ENCODE peak calls at places on chromosomes 4 and X, in nine cellular contexts. One of them, this sample, is unnamed.

GRCh38 chr4:5812506-5813229 is 80.2 kb downstream of the CRMP1 start:
- DNase-seq in NCI-H1436: peak; percentile 8
- DNase-seq in right cardiac atrium: no peak
- DNase-seq in AG08396: peak; percentile 79
- DNase-seq in activated gamma-delta T cell treated with anti-CD3 and anti-CD28 coated beads, Interleukin-2, amount 50 U/mL, for 16 hours: no peak
- DNase-seq in GM13976: peak; percentile 76
- DNase-seq in T1000: no peak
- DNase-seq in skeletal muscle cell: peak; percentile 23
- DNase-seq in activated CD4-positive, alpha-beta T cell treated with anti-CD3 and anti-CD28 coated beads, Interleukin-2, amount 50 U/mL, for 24 hours: peak; percentile 13
- DNase-seq in this sample: no peak

GRCh38 chr4:159446266-159446976 is 343.5 kb downstream of the RAPGEF2 start:
- DNase-seq in NCI-H1436: peak; percentile 46
- DNase-seq in right cardiac atrium: peak; percentile 54
- DNase-seq in AG08396: peak; percentile 64
- DNase-seq in activated gamma-delta T cell treated with anti-CD3 and anti-CD28 coated beads, Interleukin-2, amount 50 U/mL, for 16 hours: no peak
- DNase-seq in GM13976: peak; percentile 50
- DNase-seq in T1000: peak; percentile 10
- DNase-seq in skeletal muscle cell: peak; percentile 54
- DNase-seq in activated CD4-positive, alpha-beta T cell treated with anti-CD3 and anti-CD28 coated beads, Interleukin-2, amount 50 U/mL, for 24 hours: peak; percentile 6
- DNase-seq in this sample: peak; percentile 44

GRCh38 chrX:78123190-78123589 is 16.3 kb downstream of the TAF9B start:
- DNase-seq in NCI-H1436: no peak
- DNase-seq in right cardiac atrium: no peak
- DNase-seq in AG08396: peak; percentile 13
- DNase-seq in activated gamma-delta T cell treated with anti-CD3 and anti-CD28 coated beads, Interleukin-2, amount 50 U/mL, for 16 hours: peak; percentile 17
- DNase-seq in GM13976: no peak
- DNase-seq in T1000: no peak
- DNase-seq in skeletal muscle cell: no peak
- DNase-seq in activated CD4-positive, alpha-beta T cell treated with anti-CD3 and anti-CD28 coated beads, Interleukin-2, amount 50 U/mL, for 24 hours: no peak
- DNase-seq in this sample: no peak

GRCh38 chr4:182143822-182144620 is 99.2 kb upstream of the TENM3 start:
- DNase-seq in NCI-H1436: peak; percentile 40
- DNase-seq in right cardiac atrium: peak; percentile 47
- DNase-seq in AG08396: peak; percentile 37
- DNase-seq in activated gamma-delta T cell treated with anti-CD3 and anti-CD28 coated beads, Interleukin-2, amount 50 U/mL, for 16 hours: no peak
- DNase-seq in GM13976: peak; percentile 53
- DNase-seq in T1000: peak; percentile 32
- DNase-seq in skeletal muscle cell: peak; percentile 65
- DNase-seq in activated CD4-positive, alpha-beta T cell treated with anti-CD3 and anti-CD28 coated beads, Interleukin-2, amount 50 U/mL, for 24 hours: no peak
- DNase-seq in this sample: peak; percentile 29

GRCh38 chrX:23559975-23560374 is 107.3 kb upstream of the PRDX4 start:
- DNase-seq in NCI-H1436: no peak
- DNase-seq in right cardiac atrium: no peak
- DNase-seq in AG08396: no peak
- DNase-seq in activated gamma-delta T cell treated with anti-CD3 and anti-CD28 coated beads, Interleukin-2, amount 50 U/mL, for 16 hours: no peak
- DNase-seq in GM13976: no peak
- DNase-seq in T1000: no peak
- DNase-seq in skeletal muscle cell: no peak
- DNase-seq in activated CD4-positive, alpha-beta T cell treated with anti-CD3 and anti-CD28 coated beads, Interleukin-2, amount 50 U/mL, for 24 hours: no peak
- DNase-seq in this sample: no peak

GRCh38 chr4:62288803-62289541 is 1088.8 kb downstream of the ADGRL3 start:
- DNase-seq in NCI-H1436: no peak
- DNase-seq in right cardiac atrium: no peak
- DNase-seq in AG08396: no peak
- DNase-seq in activated gamma-delta T cell treated with anti-CD3 and anti-CD28 coated beads, Interleukin-2, amount 50 U/mL, for 16 hours: no peak
- DNase-seq in GM13976: no peak
- DNase-seq in T1000: no peak
- DNase-seq in skeletal muscle cell: no peak
- DNase-seq in activated CD4-positive, alpha-beta T cell treated with anti-CD3 and anti-CD28 coated beads, Interleukin-2, amount 50 U/mL, for 24 hours: no peak
- DNase-seq in this sample: no peak

GRCh38 chrX:47030339-47030738 is 47.9 kb upstream of the RGN start:
- DNase-seq in NCI-H1436: peak; percentile 44
- DNase-seq in right cardiac atrium: no peak
- DNase-seq in AG08396: peak; percentile 37
- DNase-seq in activated gamma-delta T cell treated with anti-CD3 and anti-CD28 coated beads, Interleukin-2, amount 50 U/mL, for 16 hours: no peak
- DNase-seq in GM13976: peak; percentile 39
- DNase-seq in T1000: no peak
- DNase-seq in skeletal muscle cell: peak; percentile 10
- DNase-seq in activated CD4-positive, alpha-beta T cell treated with anti-CD3 and anti-CD28 coated beads, Interleukin-2, amount 50 U/mL, for 24 hours: peak; percentile 5
- DNase-seq in this sample: no peak

GRCh38 chr4:53128959-53129358 is 236.9 kb downstream of the SCFD2 start:
- DNase-seq in NCI-H1436: no peak
- DNase-seq in right cardiac atrium: peak; percentile 80
- DNase-seq in AG08396: no peak
- DNase-seq in activated gamma-delta T cell treated with anti-CD3 and anti-CD28 coated beads, Interleukin-2, amount 50 U/mL, for 16 hours: no peak
- DNase-seq in GM13976: no peak
- DNase-seq in T1000: no peak
- DNase-seq in skeletal muscle cell: no peak
- DNase-seq in activated CD4-positive, alpha-beta T cell treated with anti-CD3 and anti-CD28 coated beads, Interleukin-2, amount 50 U/mL, for 24 hours: no peak
- DNase-seq in this sample: peak; percentile 44

GRCh38 chrX:49177338-49177833 is 5.7 kb downstream of the PLP2 start:
- DNase-seq in NCI-H1436: no peak
- DNase-seq in right cardiac atrium: no peak
- DNase-seq in AG08396: no peak
- DNase-seq in activated gamma-delta T cell treated with anti-CD3 and anti-CD28 coated beads, Interleukin-2, amount 50 U/mL, for 16 hours: no peak
- DNase-seq in GM13976: no peak
- DNase-seq in T1000: no peak
- DNase-seq in skeletal muscle cell: no peak
- DNase-seq in activated CD4-positive, alpha-beta T cell treated with anti-CD3 and anti-CD28 coated beads, Interleukin-2, amount 50 U/mL, for 24 hours: no peak
- DNase-seq in this sample: no peak

GRCh38 chrX:31429915-31430314 is 358.1 kb upstream of the FTHL17 start:
- DNase-seq in NCI-H1436: no peak
- DNase-seq in right cardiac atrium: no peak
- DNase-seq in AG08396: no peak
- DNase-seq in activated gamma-delta T cell treated with anti-CD3 and anti-CD28 coated beads, Interleukin-2, amount 50 U/mL, for 16 hours: no peak
- DNase-seq in GM13976: no peak
- DNase-seq in T1000: no peak
- DNase-seq in skeletal muscle cell: no peak
- DNase-seq in activated CD4-positive, alpha-beta T cell treated with anti-CD3 and anti-CD28 coated beads, Interleukin-2, amount 50 U/mL, for 24 hours: no peak
- DNase-seq in this sample: no peak

GRCh38 chr4:24413311-24413784 is 171.0 kb downstream of the DHX15 start:
- DNase-seq in NCI-H1436: no peak
- DNase-seq in right cardiac atrium: no peak
- DNase-seq in AG08396: no peak
- DNase-seq in activated gamma-delta T cell treated with anti-CD3 and anti-CD28 coated beads, Interleukin-2, amount 50 U/mL, for 16 hours: no peak
- DNase-seq in GM13976: no peak
- DNase-seq in T1000: no peak
- DNase-seq in skeletal muscle cell: no peak
- DNase-seq in activated CD4-positive, alpha-beta T cell treated with anti-CD3 and anti-CD28 coated beads, Interleukin-2, amount 50 U/mL, for 24 hours: no peak
- DNase-seq in this sample: no peak

GRCh38 chrX:105126201-105126600 is 94.3 kb downstream of the TEX13A start:
- DNase-seq in NCI-H1436: no peak
- DNase-seq in right cardiac atrium: no peak
- DNase-seq in AG08396: no peak
- DNase-seq in activated gamma-delta T cell treated with anti-CD3 and anti-CD28 coated beads, Interleukin-2, amount 50 U/mL, for 16 hours: no peak
- DNase-seq in GM13976: no peak
- DNase-seq in T1000: no peak
- DNase-seq in skeletal muscle cell: no peak
- DNase-seq in activated CD4-positive, alpha-beta T cell treated with anti-CD3 and anti-CD28 coated beads, Interleukin-2, amount 50 U/mL, for 24 hours: no peak
- DNase-seq in this sample: no peak

GRCh38 chrX:16836371-16836770 is 33.8 kb downstream of the RBBP7 start:
- DNase-seq in NCI-H1436: no peak
- DNase-seq in right cardiac atrium: no peak
- DNase-seq in AG08396: no peak
- DNase-seq in activated gamma-delta T cell treated with anti-CD3 and anti-CD28 coated beads, Interleukin-2, amount 50 U/mL, for 16 hours: no peak
- DNase-seq in GM13976: peak; percentile 12
- DNase-seq in T1000: no peak
- DNase-seq in skeletal muscle cell: no peak
- DNase-seq in activated CD4-positive, alpha-beta T cell treated with anti-CD3 and anti-CD28 coated beads, Interleukin-2, amount 50 U/mL, for 24 hours: no peak
- DNase-seq in this sample: no peak

GRCh38 chr4:53306729-53307128 is 59.1 kb downstream of the SCFD2 start:
- DNase-seq in NCI-H1436: no peak
- DNase-seq in right cardiac atrium: no peak
- DNase-seq in AG08396: peak; percentile 20
- DNase-seq in activated gamma-delta T cell treated with anti-CD3 and anti-CD28 coated beads, Interleukin-2, amount 50 U/mL, for 16 hours: no peak
- DNase-seq in GM13976: no peak
- DNase-seq in T1000: no peak
- DNase-seq in skeletal muscle cell: peak; percentile 25
- DNase-seq in activated CD4-positive, alpha-beta T cell treated with anti-CD3 and anti-CD28 coated beads, Interleukin-2, amount 50 U/mL, for 24 hours: no peak
- DNase-seq in this sample: no peak

This sample was measured in left ventricle myocardium superior.